ENCODE peak calls at places on chromosomes 1 and 21, in eight cellular contexts. X is B cell, Z is psoas muscle, K is endothelial cell of umbilical vein, S is K562, P is GM23338, H is glutamatergic neuron, C is GM20000. L is an unnamed sample.

GRCh38 chr1:41465741-41466140 is 18.7 kb downstream of the EDN2 start:
- DNase-seq in C (no peak), Z (no peak), X (no peak), H (no peak), S (no peak), K (no peak), P (no peak), L (no peak)

GRCh38 chr1:91803847-91804545 is 82.0 kb downstream of the TGFBR3 start:
- DNase-seq in C (peak; percentile 62), S (no peak), X (peak; percentile 42), Z (no peak), P (no peak), H (no peak), K (no peak), L (peak; percentile 29)

GRCh38 chr1:211944733-211945500 is 90.4 kb downstream of the INTS7 start:
- DNase-seq in K (no peak), H (no peak), X (no peak), S (no peak), C (no peak), P (peak; percentile 70), Z (no peak), L (peak; percentile 33)

GRCh38 chr21:46077674-46078101 is 20.2 kb upstream of the COL6A2 start:
- DNase-seq in P (no peak), C (no peak), Z (no peak), S (no peak), H (no peak), K (no peak), X (no peak), L (no peak)

GRCh38 chr1:226643701-226644540 is 95.2 kb downstream of the ITPKB start:
- DNase-seq in P (no peak), K (no peak), H (no peak), S (no peak), Z (peak; percentile 11), C (peak; percentile 75), X (peak; percentile 74), L (no peak)

GRCh38 chr1:34655206-34655909 is 99.5 kb upstream of the GJB5 start:
- DNase-seq in K (no peak), X (no peak), H (no peak), P (no peak), Z (no peak), S (no peak), C (no peak), L (no peak)

GRCh38 chr1:184387871-184388670 is 1.2 kb downstream of the C1orf21 start:
- DNase-seq in H (peak; percentile 41), C (peak; percentile 39), P (peak; percentile 45), S (no peak), Z (no peak), X (peak; percentile 3), K (peak; percentile 56), L (peak; percentile 84)

GRCh38 chr1:160001440-160001839 is 30.4 kb downstream of the PIGM start:
- DNase-seq in Z (no peak), S (no peak), C (no peak), H (no peak), K (no peak), X (no peak), P (no peak), L (no peak)

GRCh38 chr1:95309031-95309459 is 75.0 kb downstream of the RWDD3 start:
- DNase-seq in H (peak; percentile 48), Z (no peak), C (no peak), P (peak; percentile 86), X (no peak), K (no peak), S (peak; percentile 44), L (peak; percentile 48)

GRCh38 chr1:211369640-211370039 is 43.0 kb downstream of the TRAF5 start:
- DNase-seq in P (no peak), S (no peak), C (no peak), Z (no peak), H (peak; percentile 24), K (no peak), X (no peak), L (no peak)

GRCh38 chr1:172658871-172659453 is at the start of gene FASLG:
- DNase-seq in Z (no peak), K (no peak), C (no peak), X (no peak), H (no peak), P (no peak), S (no peak), L (no peak)

GRCh38 chr1:17594026-17594425 is 54.5 kb downstream of the ARHGEF10L start:
- DNase-seq in S (no peak), K (no peak), C (no peak), P (no peak), Z (no peak), H (no peak), X (no peak), L (peak; percentile 34)

GRCh38 chr1:17594690-17595601 is 55.4 kb downstream of the ARHGEF10L start:
- DNase-seq in C (no peak), X (no peak), Z (no peak), K (no peak), S (no peak), H (no peak), P (no peak), L (peak; percentile 59)

GRCh38 chr1:17588048-17588781 is 48.7 kb downstream of the ARHGEF10L start:
- DNase-seq in C (no peak), P (peak; percentile 44), H (peak; percentile 87), K (no peak), Z (peak; percentile 52), X (no peak), S (no peak), L (peak; percentile 43)

GRCh38 chr1:17595602-17595925 is 56.1 kb downstream of the ARHGEF10L start:
- DNase-seq in S (no peak), H (no peak), X (no peak), P (no peak), Z (no peak), C (no peak), K (no peak), L (no peak)

GRCh38 chr1:17591814-17592430 is 52.4 kb downstream of the ARHGEF10L start:
- DNase-seq in X (no peak), P (no peak), Z (no peak), K (no peak), H (no peak), S (no peak), C (no peak), L (no peak)
- TF ChIP-seq CTCF in X (no peak), P (no peak), Z (no peak), K (no peak), H (no peak), S (no peak), C (no peak), L (no peak)

DNA sequence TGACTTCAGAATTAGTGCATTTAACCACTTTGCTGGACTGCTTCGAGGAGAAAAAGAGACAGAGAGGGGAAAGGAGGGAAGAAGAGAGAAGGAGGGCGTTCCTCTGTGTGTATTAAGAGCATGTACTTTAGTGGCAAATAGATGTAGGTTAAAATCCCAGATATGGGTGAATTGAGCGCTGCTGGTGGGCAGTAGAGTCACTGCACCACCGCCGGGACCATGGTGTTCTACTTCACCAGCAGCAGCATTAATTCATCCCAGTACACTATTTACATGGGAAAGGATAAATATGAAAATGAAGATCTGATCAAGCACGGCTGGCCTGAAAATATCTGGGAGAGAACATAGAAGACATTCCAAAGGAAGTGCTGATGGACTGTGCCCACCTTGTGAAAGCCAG is 20.9 kb upstream of the PPIE start:
- DNase-seq in Z (no peak), H (no peak), C (no peak), K (no peak), S (no peak), X (no peak), P (peak; percentile 39), L (no peak)
- TF ChIP-seq CTCF in Z (no peak), H (no peak), C (no peak), K (no peak), S (no peak), X (no peak), P (no peak), L (no peak)

GRCh38 chr1:54671985-54672608 is 30.5 kb downstream of the MROH7 start:
- DNase-seq in H (peak; percentile 78), C (peak; percentile 68), K (peak; percentile 49), X (peak; percentile 48), S (peak; percentile 86), P (peak; percentile 86), Z (no peak), L (peak; percentile 59)
- TF ChIP-seq CTCF in H (peak; percentile 87), C (peak; percentile 71), K (peak; percentile 63), X (peak; percentile 69), S (peak; percentile 95), P (peak; percentile 82), Z (peak; percentile 47), L (peak; percentile 97)

GRCh38 chr21:27954806-27955205 is 987.9 kb upstream of the ADAMTS5 start:
- DNase-seq in K (no peak), S (no peak), C (no peak), Z (no peak), P (peak; percentile 1), H (no peak), X (no peak), L (peak; percentile 15)
- TF ChIP-seq CTCF in K (no peak), S (no peak), C (no peak), Z (no peak), P (no peak), H (no peak), X (no peak), L (no peak)

GRCh38 chr1:111841189-111841588 is 85.5 kb downstream of the DDX20 start:
- DNase-seq in P (no peak), K (no peak), X (no peak), Z (no peak), S (no peak), H (no peak), C (no peak), L (no peak)

GRCh38 chr1:111837398-111837797 is 81.7 kb downstream of the DDX20 start:
- DNase-seq in Z (no peak), K (no peak), X (no peak), C (no peak), P (no peak), H (no peak), S (no peak), L (no peak)

GRCh38 chr1:111843177-111843576 is 87.5 kb downstream of the DDX20 start:
- DNase-seq in C (no peak), S (no peak), P (no peak), Z (no peak), H (no peak), K (no peak), X (no peak), L (no peak)

GRCh38 chr1:111842411-111842810 is 86.7 kb downstream of the DDX20 start:
- DNase-seq in K (no peak), C (no peak), P (no peak), H (no peak), S (no peak), Z (no peak), X (no peak), L (no peak)

GRCh38 chr1:111841746-111842145 is 86.0 kb downstream of the DDX20 start:
- DNase-seq in H (no peak), K (no peak), P (no peak), X (no peak), Z (no peak), S (no peak), C (no peak), L (no peak)
- TF ChIP-seq CTCF in H (no peak), K (no peak), P (no peak), X (no peak), Z (no peak), S (no peak), C (no peak), L (no peak)

GRCh38 chr21:28160378-28160777 is 832.3 kb downstream of the LTN1 start:
- DNase-seq in K (no peak), P (no peak), C (no peak), X (no peak), S (no peak), H (no peak), Z (peak; percentile 19), L (peak; percentile 28)
- TF ChIP-seq CTCF in K (no peak), P (no peak), C (no peak), X (no peak), S (no peak), H (no peak), Z (no peak), L (no peak)

L was measured in cardiac fibroblast.